ENCODE peak calls at places on chromosomes 7 and 10, in ten cellular contexts. P is suprapubic skin, V is bronchial epithelial cell, U is cardiac muscle cell, R is prostate gland, A is spleen, Y is esophagus squamous epithelium, M is heart left ventricle, J is RWPE2, O is adrenal gland. C is an unnamed sample.

GRCh38 chr10:78850611-78851010 is 218.2 kb upstream of the ZMIZ1 start:
- DNase-seq in U (no peak), R (no peak), A (no peak), O (no peak), M (no peak), P (no peak), J (no peak), V (no peak), Y (no peak), C (no peak)

GRCh38 chr10:7117806-7118674 is 292.8 kb downstream of the SFMBT2 start:
- DNase-seq in J (no peak), Y (no peak), M (no peak), U (no peak), P (no peak), R (no peak), V (no peak), A (no peak), O (no peak), C (no peak)

GRCh38 chr10:83917519-83918506 is 221.5 kb upstream of the GHITM start:
- DNase-seq in M (no peak), V (peak; percentile 10), P (no peak), U (peak; percentile 13), R (no peak), J (no peak), Y (no peak), A (no peak), O (peak; percentile 35), C (peak; percentile 30)

GRCh38 chr10:110239892-110240291 is 32.5 kb downstream of the MXI1 start:
- DNase-seq in J (no peak), R (no peak), V (no peak), O (no peak), U (no peak), M (no peak), P (no peak), Y (no peak), A (no peak), C (no peak)

GRCh38 chr10:59926086-59926485 is 19.7 kb upstream of the CCDC6 start:
- DNase-seq in P (no peak), O (no peak), A (no peak), V (no peak), J (no peak), U (no peak), R (no peak), Y (no peak), M (no peak), C (no peak)

GRCh38 chr7:14229047-14229446 is 239.6 kb upstream of the ETV1 start:
- DNase-seq in J (no peak), P (no peak), O (no peak), M (no peak), U (no peak), R (no peak), A (no peak), V (peak; percentile 70), Y (no peak), C (no peak)

GRCh38 chr7:150356265-150356897 is 12.2 kb upstream of the REPIN1 start:
- DNase-seq in V (no peak), M (no peak), Y (no peak), O (no peak), J (no peak), U (peak; percentile 60), A (no peak), R (no peak), P (no peak), C (no peak)

GRCh38 chr10:24920907-24921881 is 31.2 kb downstream of the PRTFDC1 start:
- DNase-seq in V (peak; percentile 86), O (peak; percentile 92), Y (peak; percentile 1), M (no peak), P (no peak), J (no peak), R (no peak), U (no peak), A (no peak), C (peak; percentile 28)

GRCh38 chr10:5987747-5988146 is 10.4 kb upstream of the IL15RA start:
- DNase-seq in J (no peak), M (peak; percentile 66), R (no peak), U (no peak), V (no peak), O (no peak), Y (no peak), A (no peak), P (no peak), C (no peak)

GRCh38 chr10:69958232-69958902 is 94.3 kb upstream of the MACROH2A2 start:
- DNase-seq in O (peak; percentile 23), V (peak; percentile 66), U (peak; percentile 52), Y (no peak), A (no peak), M (no peak), J (no peak), P (no peak), R (no peak), C (no peak)

GRCh38 chr7:1883834-1884582 is 213.9 kb downstream of the ELFN1 start:
- DNase-seq in R (no peak), Y (no peak), V (no peak), J (peak; percentile 51), O (no peak), U (no peak), M (no peak), A (no peak), P (no peak), C (no peak)
- TF ChIP-seq CTCF in R (no peak), Y (no peak), V (no peak), J (no peak), O (no peak), U (no peak), M (no peak), A (no peak), P (no peak), C (no peak)

GRCh38 chr10:77791506-77791905 is 135.0 kb downstream of the DLG5 start:
- DNase-seq in A (no peak), P (no peak), J (peak; percentile 21), M (no peak), R (no peak), U (no peak), O (no peak), Y (no peak), V (no peak), C (no peak)
- H3K36me3 ChIP-seq in A (peaks cover 69% of the 10 kb centered on the region), P (peaks cover 90% of the 10 kb centered on the region), J (peaks cover 80% of the 10 kb centered on the region), M (peaks cover 12% of the 10 kb centered on the region), R (peaks cover 8% of the 10 kb centered on the region), U (peaks cover 13% of the 10 kb centered on the region), O (no peaks in the 10 kb centered on the region), Y (peaks cover 100% of the 10 kb centered on the region), V (peaks cover 36% of the 10 kb centered on the region), C (peaks cover 47% of the 10 kb centered on the region)

GRCh38 chr7:29975564-29975963 is 14.0 kb downstream of the SCRN1 start:
- DNase-seq in M (no peak), Y (no peak), U (no peak), O (no peak), A (no peak), J (no peak), R (no peak), P (no peak), V (no peak), C (no peak)

GRCh38 chr7:29976673-29977072 is 12.9 kb downstream of the SCRN1 start:
- DNase-seq in M (no peak), U (peak; percentile 14), R (no peak), A (no peak), P (no peak), Y (no peak), J (no peak), O (peak; percentile 38), V (no peak), C (no peak)

GRCh38 chr7:29980151-29980550 is 9.4 kb downstream of the SCRN1 start:
- DNase-seq in M (no peak), Y (no peak), R (no peak), J (no peak), P (no peak), O (no peak), A (no peak), V (no peak), U (no peak), C (no peak)

GRCh38 chr7:29976265-29976664 is 13.3 kb downstream of the SCRN1 start:
- DNase-seq in U (no peak), A (no peak), J (no peak), R (no peak), Y (no peak), M (no peak), V (no peak), O (no peak), P (no peak), C (no peak)

DNA sequence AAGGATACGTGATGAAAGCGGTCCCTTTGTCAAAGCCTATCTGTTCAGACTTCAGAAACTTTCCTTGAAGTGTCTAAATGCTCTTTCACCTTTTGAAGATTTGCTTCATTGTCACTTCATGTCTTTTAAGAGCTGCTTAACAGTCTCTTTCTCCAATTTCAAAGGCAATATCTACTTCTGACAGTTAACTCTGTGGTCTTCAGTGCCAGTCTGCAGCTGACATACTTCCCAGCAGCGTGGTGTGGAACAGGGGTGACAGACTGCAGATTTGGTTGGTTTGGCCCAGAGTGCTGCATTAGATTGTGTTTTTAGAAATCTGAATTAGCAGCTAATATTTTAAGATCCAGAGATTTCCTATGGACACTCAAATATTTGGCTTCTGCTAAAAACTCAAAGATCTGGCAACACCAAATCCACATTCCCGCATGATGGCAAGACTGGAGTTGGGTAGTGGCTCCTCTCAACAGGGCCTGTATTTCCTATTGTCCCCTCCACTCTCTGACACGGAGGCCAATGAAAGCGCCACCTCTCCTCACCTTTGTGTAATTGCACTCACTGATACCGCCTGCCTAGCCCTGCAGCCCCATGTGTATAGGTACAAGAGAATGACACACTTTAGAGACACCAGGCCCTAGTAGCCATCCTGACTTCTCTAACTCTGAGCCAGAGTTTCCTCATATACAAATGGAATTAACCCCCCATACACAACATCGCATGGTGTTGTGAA is 11.5 kb downstream of the SCRN1 start:
- DNase-seq in M (no peak), U (peak; percentile 50), O (no peak), P (no peak), Y (no peak), V (no peak), R (no peak), J (no peak), A (no peak), C (no peak)
- TF ChIP-seq CTCF in M (no peak), U (no peak), O (no peak), P (no peak), Y (no peak), V (no peak), R (no peak), J (no peak), A (no peak), C (no peak)

GRCh38 chr10:77801474-77802238 is 124.9 kb downstream of the DLG5 start:
- DNase-seq in R (no peak), M (no peak), J (peak; percentile 9), A (peak; percentile 33), O (peak; percentile 87), P (no peak), V (peak; percentile 85), U (no peak), Y (no peak), C (no peak)

GRCh38 chr10:77807706-77808105 is 118.8 kb downstream of the DLG5 start:
- DNase-seq in V (no peak), R (no peak), A (peak; percentile 42), J (no peak), P (no peak), M (no peak), Y (no peak), O (no peak), U (no peak), C (no peak)

GRCh38 chr10:77806511-77807157 is 119.9 kb downstream of the DLG5 start:
- DNase-seq in R (no peak), P (no peak), J (no peak), M (no peak), U (no peak), V (no peak), Y (no peak), A (peak; percentile 55), O (no peak), C (no peak)

GRCh38 chr10:77805676-77806075 is 120.9 kb downstream of the DLG5 start:
- DNase-seq in V (no peak), A (peak; percentile 53), U (no peak), Y (no peak), P (no peak), J (no peak), R (no peak), O (no peak), M (peak; percentile 49), C (no peak)

GRCh38 chr10:77804371-77804770 is 122.2 kb downstream of the DLG5 start:
- DNase-seq in A (peak; percentile 31), P (no peak), J (no peak), O (peak; percentile 43), U (no peak), Y (no peak), M (no peak), R (no peak), V (no peak), C (no peak)
- H3K36me3 ChIP-seq in A (peaks cover 83% of the 10 kb centered on the region), P (peaks cover 99% of the 10 kb centered on the region), J (peaks cover 97% of the 10 kb centered on the region), O (no peaks in the 10 kb centered on the region), U (peaks cover 34% of the 10 kb centered on the region), Y (peaks cover 98% of the 10 kb centered on the region), M (peaks cover 13% of the 10 kb centered on the region), R (peaks cover 15% of the 10 kb centered on the region), V (peaks cover 33% of the 10 kb centered on the region), C (peaks cover 44% of the 10 kb centered on the region)

C was measured in thyroid gland.